ENCODE peak calls at places on chromosomes 6 and 20, in eight cellular contexts. B is kidney glomerular epithelial cell; P is NCI-H2029; C is foreskin fibroblast; M is GM10248; T is effector memory CD4-positive, alpha-beta T cell; Y is stimulated activated CD8-positive, alpha-beta memory T cell treated with anti-CD3 and anti-CD28 coated beads, Interleukin-4, amount 100 ng/mL, for 4 hours; V is stromal cell of bone marrow. Z is an unnamed sample.

GRCh38 chr6:131950767-131951575 is at the start of gene CCN2:
- DNase-seq in T (no peak), P (no peak), M (peak; percentile 25), Y (no peak), C (peak; percentile 98), B (peak; percentile 98), V (peak; percentile 86), Z (peak; percentile 97)

GRCh38 chr6:157020398-157021266 is 243.5 kb downstream of the ARID1B start:
- DNase-seq in V (no peak), T (peak; percentile 46), C (peak; percentile 47), P (peak; percentile 49), B (peak; percentile 66), Y (no peak), M (peak; percentile 79), Z (peak; percentile 66)

GRCh38 chr20:18527836-18528235 is 20.1 kb downstream of the SEC23B start:
- DNase-seq in T (no peak), M (no peak), V (peak; percentile 47), C (peak; percentile 77), B (peak; percentile 9), P (no peak), Y (no peak), Z (no peak)

GRCh38 chr6:158757753-158758090 is 61.4 kb downstream of the EZR start:
- DNase-seq in T (no peak), M (no peak), B (no peak), P (no peak), Y (no peak), V (no peak), C (no peak), Z (no peak)

GRCh38 chr6:123117145-123117908 is 121.3 kb downstream of the CLVS2 start:
- DNase-seq in Y (no peak), C (no peak), B (no peak), V (no peak), T (no peak), P (peak; percentile 36), M (no peak), Z (no peak)

GRCh38 chr20:44618318-44618731 is 33.2 kb downstream of the ADA start:
- DNase-seq in B (no peak), C (no peak), P (no peak), T (peak; percentile 6), Y (no peak), V (no peak), M (no peak), Z (no peak)

GRCh38 chr6:150905769-150906168 is 40.3 kb downstream of the MTHFD1L start:
- DNase-seq in B (no peak), C (no peak), Y (no peak), T (no peak), V (no peak), P (no peak), M (no peak), Z (no peak)

GRCh38 chr6:71289039-71289801 is 609 bp downstream of the OGFRL1 start:
- DNase-seq in B (no peak), T (no peak), C (no peak), P (no peak), V (no peak), M (peak; percentile 26), Y (no peak), Z (no peak)

GRCh38 chr6:44439270-44440045 is 52.0 kb downstream of the CDC5L start:
- DNase-seq in B (no peak), Y (no peak), T (no peak), P (no peak), V (peak; percentile 54), C (peak; percentile 59), M (no peak), Z (no peak)

GRCh38 chr20:25399038-25399430 is 8.4 kb upstream of the ABHD12 start:
- DNase-seq in Y (no peak), T (no peak), V (peak; percentile 63), P (peak; percentile 51), M (peak; percentile 40), B (peak; percentile 87), C (peak; percentile 65), Z (no peak)

GRCh38 chr6:111623046-111623718 is 17.5 kb upstream of the TRAF3IP2 start:
- DNase-seq in P (no peak), C (no peak), B (no peak), T (no peak), M (no peak), Y (no peak), V (no peak), Z (peak; percentile 42)

GRCh38 chr6:143517447-143517773 is 5.9 kb upstream of the FUCA2 start:
- DNase-seq in T (no peak), B (no peak), V (no peak), M (no peak), C (no peak), P (no peak), Y (no peak), Z (no peak)

GRCh38 chr6:54204921-54205511 is 93.8 kb downstream of the MLIP start:
- DNase-seq in C (no peak), Y (no peak), T (no peak), V (no peak), P (no peak), B (no peak), M (no peak), Z (no peak)

GRCh38 chr6:159074866-159075265 is 30.1 kb upstream of the TAGAP start:
- DNase-seq in P (no peak), M (no peak), Y (no peak), V (no peak), B (no peak), C (no peak), T (no peak), Z (no peak)

GRCh38 chr6:36232172-36232571 is 35.6 kb downstream of the BRPF3 start:
- DNase-seq in M (no peak), P (no peak), V (no peak), C (no peak), Y (no peak), B (no peak), T (no peak), Z (no peak)

GRCh38 chr20:58102744-58103516 is 125.5 kb downstream of the ANKRD60 start:
- DNase-seq in B (no peak), P (no peak), M (no peak), T (no peak), C (no peak), Y (no peak), V (no peak), Z (no peak)

GRCh38 chr6:113489946-113490345 is 367.2 kb upstream of the MARCKS start:
- DNase-seq in B (no peak), C (no peak), P (no peak), Y (no peak), T (no peak), M (no peak), V (no peak), Z (no peak)

GRCh38 chr20:43985121-43985520 is 70.5 kb downstream of the TOX2 start:
- DNase-seq in B (no peak), M (no peak), V (no peak), C (no peak), P (no peak), T (no peak), Y (no peak), Z (no peak)

GRCh38 chr6:14108571-14109410 is 8.8 kb upstream of the CD83 start:
- DNase-seq in Y (no peak), V (no peak), T (peak; percentile 18), C (no peak), M (peak; percentile 68), B (no peak), P (peak; percentile 89), Z (no peak)

GRCh38 chr6:89680150-89680549 is 41.6 kb upstream of the LYRM2 start:
- DNase-seq in T (no peak), B (no peak), Y (no peak), C (no peak), V (no peak), M (no peak), P (peak; percentile 31), Z (no peak)

GRCh38 chr6:155245871-155246270 is 17.9 kb upstream of the CLDN20 start:
- DNase-seq in B (no peak), P (no peak), C (no peak), V (no peak), M (no peak), Y (no peak), T (no peak), Z (no peak)